ENCODE peak calls at places on chromosomes 7 and 10, in four cellular contexts. One of them, this sample, is unnamed.

GRCh38 chr7:87113077-87113476 is 39.2 kb upstream of the DMTF1 start:
- DNase-seq in ureter: no peak
- DNase-seq in GM10248: no peak
- DNase-seq in stimulated activated effector memory CD8-positive, alpha-beta T cell treated with anti-CD3 and anti-CD28 coated beads, Interleukin-12 subunit alpha, Interleukin-12 subunit beta, amount 100 ng/mL, for 72 hours: no peak
- DNase-seq in this sample: no peak

GRCh38 chr10:45235823-45236222 is 79.6 kb downstream of the OR13A1 start:
- DNase-seq in ureter: no peak
- DNase-seq in GM10248: no peak
- DNase-seq in stimulated activated effector memory CD8-positive, alpha-beta T cell treated with anti-CD3 and anti-CD28 coated beads, Interleukin-12 subunit alpha, Interleukin-12 subunit beta, amount 100 ng/mL, for 72 hours: no peak
- DNase-seq in this sample: no peak

GRCh38 chr10:22263106-22263505 is 45.3 kb upstream of the EBLN1 start:
- DNase-seq in ureter: no peak
- DNase-seq in GM10248: no peak
- DNase-seq in stimulated activated effector memory CD8-positive, alpha-beta T cell treated with anti-CD3 and anti-CD28 coated beads, Interleukin-12 subunit alpha, Interleukin-12 subunit beta, amount 100 ng/mL, for 72 hours: no peak
- DNase-seq in this sample: no peak

GRCh38 chr10:114437456-114438292 is 33.4 kb upstream of the AFAP1L2 start:
- DNase-seq in ureter: no peak
- DNase-seq in GM10248: peak; percentile 40
- DNase-seq in stimulated activated effector memory CD8-positive, alpha-beta T cell treated with anti-CD3 and anti-CD28 coated beads, Interleukin-12 subunit alpha, Interleukin-12 subunit beta, amount 100 ng/mL, for 72 hours: no peak
- DNase-seq in this sample: no peak

GRCh38 chr7:105216786-105217185 is 171.9 kb downstream of the SRPK2 start:
- DNase-seq in ureter: no peak
- DNase-seq in GM10248: no peak
- DNase-seq in stimulated activated effector memory CD8-positive, alpha-beta T cell treated with anti-CD3 and anti-CD28 coated beads, Interleukin-12 subunit alpha, Interleukin-12 subunit beta, amount 100 ng/mL, for 72 hours: no peak
- DNase-seq in this sample: no peak

GRCh38 chr7:152435384-152436278 is at the start of gene KMT2C:
- DNase-seq in ureter: peak; percentile 62
- DNase-seq in GM10248: peak; percentile 62
- DNase-seq in stimulated activated effector memory CD8-positive, alpha-beta T cell treated with anti-CD3 and anti-CD28 coated beads, Interleukin-12 subunit alpha, Interleukin-12 subunit beta, amount 100 ng/mL, for 72 hours: peak; percentile 72
- DNase-seq in this sample: peak; percentile 35

GRCh38 chr10:92847185-92847864 is 995 bp upstream of the EXOC6 start:
- DNase-seq in ureter: no peak
- DNase-seq in GM10248: no peak
- DNase-seq in stimulated activated effector memory CD8-positive, alpha-beta T cell treated with anti-CD3 and anti-CD28 coated beads, Interleukin-12 subunit alpha, Interleukin-12 subunit beta, amount 100 ng/mL, for 72 hours: no peak
- DNase-seq in this sample: no peak

GRCh38 chr10:3786295-3786981 is 1.4 kb upstream of the KLF6 start:
- DNase-seq in ureter: no peak
- DNase-seq in GM10248: no peak
- DNase-seq in stimulated activated effector memory CD8-positive, alpha-beta T cell treated with anti-CD3 and anti-CD28 coated beads, Interleukin-12 subunit alpha, Interleukin-12 subunit beta, amount 100 ng/mL, for 72 hours: peak; percentile 68
- DNase-seq in this sample: no peak

GRCh38 chr7:121485457-121486243 is 89.5 kb upstream of the FAM3C start:
- DNase-seq in ureter: no peak
- DNase-seq in GM10248: no peak
- DNase-seq in stimulated activated effector memory CD8-positive, alpha-beta T cell treated with anti-CD3 and anti-CD28 coated beads, Interleukin-12 subunit alpha, Interleukin-12 subunit beta, amount 100 ng/mL, for 72 hours: no peak
- DNase-seq in this sample: no peak

GRCh38 chr10:102009801-102010425 is 46.1 kb downstream of the ARMH3 start:
- DNase-seq in ureter: peak; percentile 56
- DNase-seq in GM10248: peak; percentile 72
- DNase-seq in stimulated activated effector memory CD8-positive, alpha-beta T cell treated with anti-CD3 and anti-CD28 coated beads, Interleukin-12 subunit alpha, Interleukin-12 subunit beta, amount 100 ng/mL, for 72 hours: peak; percentile 57
- DNase-seq in this sample: no peak

GRCh38 chr7:135979674-135980660 is 2.8 kb upstream of the MTPN start:
- DNase-seq in ureter: no peak
- DNase-seq in GM10248: no peak
- DNase-seq in stimulated activated effector memory CD8-positive, alpha-beta T cell treated with anti-CD3 and anti-CD28 coated beads, Interleukin-12 subunit alpha, Interleukin-12 subunit beta, amount 100 ng/mL, for 72 hours: no peak
- DNase-seq in this sample: no peak

GRCh38 chr7:96085953-96086352 is 235.9 kb downstream of the SLC25A13 start:
- DNase-seq in ureter: no peak
- DNase-seq in GM10248: no peak
- DNase-seq in stimulated activated effector memory CD8-positive, alpha-beta T cell treated with anti-CD3 and anti-CD28 coated beads, Interleukin-12 subunit alpha, Interleukin-12 subunit beta, amount 100 ng/mL, for 72 hours: no peak
- DNase-seq in this sample: no peak

GRCh38 chr7:102153586-102153948 is 133.1 kb upstream of the SH2B2 start:
- DNase-seq in ureter: no peak
- DNase-seq in GM10248: no peak
- DNase-seq in stimulated activated effector memory CD8-positive, alpha-beta T cell treated with anti-CD3 and anti-CD28 coated beads, Interleukin-12 subunit alpha, Interleukin-12 subunit beta, amount 100 ng/mL, for 72 hours: no peak
- DNase-seq in this sample: no peak

GRCh38 chr10:3046941-3047621 is 20.3 kb upstream of the PFKP start:
- DNase-seq in ureter: no peak
- DNase-seq in GM10248: no peak
- DNase-seq in stimulated activated effector memory CD8-positive, alpha-beta T cell treated with anti-CD3 and anti-CD28 coated beads, Interleukin-12 subunit alpha, Interleukin-12 subunit beta, amount 100 ng/mL, for 72 hours: no peak
- DNase-seq in this sample: no peak

GRCh38 chr10:133127291-133128125 is 32.5 kb upstream of the KNDC1 start:
- DNase-seq in ureter: no peak
- DNase-seq in GM10248: no peak
- DNase-seq in stimulated activated effector memory CD8-positive, alpha-beta T cell treated with anti-CD3 and anti-CD28 coated beads, Interleukin-12 subunit alpha, Interleukin-12 subunit beta, amount 100 ng/mL, for 72 hours: no peak
- DNase-seq in this sample: peak; percentile 25

GRCh38 chr7:24660541-24660940 is 87.3 kb downstream of the PALS2 start:
- DNase-seq in ureter: no peak
- DNase-seq in GM10248: no peak
- DNase-seq in stimulated activated effector memory CD8-positive, alpha-beta T cell treated with anti-CD3 and anti-CD28 coated beads, Interleukin-12 subunit alpha, Interleukin-12 subunit beta, amount 100 ng/mL, for 72 hours: no peak
- DNase-seq in this sample: no peak

GRCh38 chr7:3533040-3533439 is 232.0 kb downstream of the SDK1 start:
- DNase-seq in ureter: no peak
- DNase-seq in GM10248: no peak
- DNase-seq in stimulated activated effector memory CD8-positive, alpha-beta T cell treated with anti-CD3 and anti-CD28 coated beads, Interleukin-12 subunit alpha, Interleukin-12 subunit beta, amount 100 ng/mL, for 72 hours: no peak
- DNase-seq in this sample: no peak